ENCODE peak calls at places on chromosomes 6 and 20, in five cellular contexts. C, E, T, A and Q are unnamed samples.

GRCh38 chr6:52177961-52178360 is 8.2 kb upstream of the IL17A start:
- DNase-seq in A (no peak), T (no peak), C (no peak), E (no peak), Q (no peak)

GRCh38 chr6:51467231-51467952 is 620.0 kb downstream of the PKHD1 start:
- DNase-seq in E (no peak), T (no peak), A (no peak), C (no peak), Q (no peak)

GRCh38 chr6:124999105-124999764 is 37.0 kb downstream of the RNF217 start:
- DNase-seq in E (no peak), C (no peak), T (no peak), A (no peak), Q (no peak)

GRCh38 chr20:61752576-61752975 is 313.1 kb downstream of the TAF4 start:
- DNase-seq in E (no peak), A (no peak), C (no peak), T (no peak), Q (no peak)

GRCh38 chr20:48702388-48703041 is 125.3 kb downstream of the PREX1 start:
- DNase-seq in C (no peak), T (no peak), A (no peak), E (no peak), Q (no peak)

GRCh38 chr6:80165143-80165542 is 58.7 kb downstream of the BCKDHB start:
- DNase-seq in E (no peak), C (no peak), A (no peak), T (no peak), Q (peak)

GRCh38 chr6:151409679-151410078 is 18.3 kb upstream of the ZBTB2 start:
- DNase-seq in E (no peak), A (no peak), T (no peak), C (no peak), Q (no peak)

GRCh38 chr6:119172813-119173212 is 94.3 kb upstream of the FAM184A start:
- DNase-seq in A (no peak), C (no peak), T (no peak), E (no peak), Q (peak)

GRCh38 chr20:51120438-51120837 is 97.5 kb upstream of the KCNG1 start:
- DNase-seq in T (no peak), A (no peak), E (no peak), C (no peak), Q (no peak)

GRCh38 chr6:3455121-3455489 is 1.7 kb downstream of the SLC22A23 start:
- DNase-seq in T (no peak), A (no peak), C (no peak), E (no peak), Q (peak)

GRCh38 chr6:119562168-119562567 is 212.6 kb upstream of the MAN1A1 start:
- DNase-seq in T (no peak), C (no peak), A (no peak), E (no peak), Q (no peak)

GRCh38 chr6:40722553-40723258 is 135.5 kb upstream of the LRFN2 start:
- DNase-seq in C (peak), A (no peak), E (no peak), T (no peak), Q (no peak)

GRCh38 chr20:32893878-32894483 is 35.3 kb downstream of the EFCAB8 start:
- DNase-seq in C (no peak), T (no peak), E (no peak), A (peak), Q (peak)

GRCh38 chr6:111838749-111839484 is 34.3 kb downstream of the FYN start:
- DNase-seq in T (no peak), E (no peak), C (no peak), A (no peak), Q (no peak)

GRCh38 chr6:113856011-113856551 is 1.1 kb upstream of the MARCKS start:
- DNase-seq in A (peak), C (peak), E (no peak), T (no peak), Q (peak)

GRCh38 chr6:27176096-27176495 is 71.4 kb upstream of the PRSS16 start:
- DNase-seq in A (peak), E (no peak), C (no peak), T (no peak), Q (no peak)